ENCODE peak calls at places on chromosomes 7 and 10, in ten cellular contexts. One of them, this sample, is unnamed.
A peak's percentile ranks its signal among the peaks of the same experiment; 100 is the strongest.

GRCh38 chr7:124791876-124792446 is 26.4 kb upstream of the GPR37 start:
- DNase-seq in dorsolateral prefrontal cortex: no peak
- DNase-seq in left ventricle myocardium inferior: no peak
- DNase-seq in heart left ventricle: no peak
- DNase-seq in fibroblast of lung: no peak
- DNase-seq in cardiac muscle cell: no peak
- DNase-seq in body of pancreas: no peak
- DNase-seq in foreskin fibroblast: no peak
- DNase-seq in progenitor cell of endocrine pancreas: no peak
- DNase-seq in hepatocyte: no peak
- DNase-seq in this sample: no peak

GRCh38 chr10:29555746-29556481 is 78.9 kb downstream of the SVIL start:
- DNase-seq in fibroblast of lung: peak; percentile 92
- DNase-seq in dorsolateral prefrontal cortex: no peak
- DNase-seq in foreskin fibroblast: peak; percentile 82
- DNase-seq in progenitor cell of endocrine pancreas: no peak
- DNase-seq in heart left ventricle: no peak
- DNase-seq in cardiac muscle cell: peak; percentile 67
- DNase-seq in left ventricle myocardium inferior: no peak
- DNase-seq in body of pancreas: no peak
- DNase-seq in hepatocyte: no peak
- DNase-seq in this sample: no peak

GRCh38 chr7:158362912-158363905 is 224.4 kb downstream of the PTPRN2 start:
- DNase-seq in hepatocyte: peak; percentile 33
- DNase-seq in dorsolateral prefrontal cortex: no peak
- DNase-seq in progenitor cell of endocrine pancreas: peak; percentile 62
- DNase-seq in foreskin fibroblast: no peak
- DNase-seq in body of pancreas: no peak
- DNase-seq in left ventricle myocardium inferior: no peak
- DNase-seq in fibroblast of lung: no peak
- DNase-seq in heart left ventricle: no peak
- DNase-seq in cardiac muscle cell: no peak
- DNase-seq in this sample: no peak

GRCh38 chr7:8371742-8372141 is 61.7 kb upstream of the NXPH1 start:
- DNase-seq in heart left ventricle: no peak
- DNase-seq in hepatocyte: no peak
- DNase-seq in left ventricle myocardium inferior: no peak
- DNase-seq in fibroblast of lung: no peak
- DNase-seq in progenitor cell of endocrine pancreas: no peak
- DNase-seq in dorsolateral prefrontal cortex: no peak
- DNase-seq in body of pancreas: no peak
- DNase-seq in foreskin fibroblast: no peak
- DNase-seq in cardiac muscle cell: no peak
- DNase-seq in this sample: no peak

GRCh38 chr10:42990721-42991441 is 86.0 kb upstream of the RET start:
- DNase-seq in body of pancreas: no peak
- DNase-seq in fibroblast of lung: no peak
- DNase-seq in dorsolateral prefrontal cortex: peak; percentile 39
- DNase-seq in hepatocyte: peak; percentile 1
- DNase-seq in cardiac muscle cell: no peak
- DNase-seq in foreskin fibroblast: no peak
- DNase-seq in heart left ventricle: no peak
- DNase-seq in left ventricle myocardium inferior: no peak
- DNase-seq in progenitor cell of endocrine pancreas: no peak
- DNase-seq in this sample: no peak

GRCh38 chr7:142774826-142775225 is 4.1 kb downstream of the PRSS2 start:
- DNase-seq in left ventricle myocardium inferior: no peak
- DNase-seq in heart left ventricle: no peak
- DNase-seq in fibroblast of lung: peak; percentile 76
- DNase-seq in cardiac muscle cell: no peak
- DNase-seq in dorsolateral prefrontal cortex: no peak
- DNase-seq in body of pancreas: peak; percentile 74
- DNase-seq in foreskin fibroblast: peak; percentile 57
- DNase-seq in hepatocyte: no peak
- DNase-seq in progenitor cell of endocrine pancreas: no peak
- DNase-seq in this sample: peak; percentile 21

GRCh38 chr7:155728116-155728515 is 83.7 kb downstream of the RBM33 start:
- DNase-seq in left ventricle myocardium inferior: no peak
- DNase-seq in cardiac muscle cell: no peak
- DNase-seq in foreskin fibroblast: no peak
- DNase-seq in progenitor cell of endocrine pancreas: no peak
- DNase-seq in heart left ventricle: no peak
- DNase-seq in body of pancreas: peak; percentile 90
- DNase-seq in fibroblast of lung: no peak
- DNase-seq in dorsolateral prefrontal cortex: no peak
- DNase-seq in hepatocyte: no peak
- DNase-seq in this sample: no peak

GRCh38 chr10:104556831-104557230 is 84.3 kb upstream of the SORCS3 start:
- DNase-seq in heart left ventricle: no peak
- DNase-seq in body of pancreas: no peak
- DNase-seq in cardiac muscle cell: no peak
- DNase-seq in dorsolateral prefrontal cortex: no peak
- DNase-seq in foreskin fibroblast: no peak
- DNase-seq in left ventricle myocardium inferior: no peak
- DNase-seq in progenitor cell of endocrine pancreas: no peak
- DNase-seq in hepatocyte: no peak
- DNase-seq in fibroblast of lung: no peak
- DNase-seq in this sample: no peak

DNA sequence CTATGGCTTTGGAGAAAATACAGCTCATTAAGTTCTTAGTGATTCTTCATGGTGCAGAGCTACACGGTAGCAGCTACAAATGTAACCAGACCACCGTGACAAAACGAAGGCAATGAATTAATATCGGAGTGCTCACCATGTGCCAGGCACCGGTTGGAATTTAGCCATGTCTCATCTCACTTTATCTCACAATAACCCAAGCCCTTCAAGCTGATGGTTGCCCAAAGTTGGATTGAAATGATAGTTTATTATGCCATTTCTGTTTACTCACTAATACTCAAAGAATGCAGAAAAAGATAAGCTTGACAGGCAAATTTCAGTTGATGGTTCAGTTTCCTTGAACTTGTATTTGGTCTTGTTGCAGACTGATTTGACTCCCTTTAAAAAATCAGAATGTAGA is 312.6 kb downstream of the SKIDA1 start:
- DNase-seq in left ventricle myocardium inferior: no peak
- DNase-seq in hepatocyte: no peak
- DNase-seq in body of pancreas: no peak
- DNase-seq in foreskin fibroblast: no peak
- DNase-seq in cardiac muscle cell: no peak
- DNase-seq in progenitor cell of endocrine pancreas: no peak
- DNase-seq in fibroblast of lung: no peak
- DNase-seq in heart left ventricle: no peak
- DNase-seq in dorsolateral prefrontal cortex: no peak
- DNase-seq in this sample: no peak
- TF ChIP-seq CTCF in left ventricle myocardium inferior: no peak
- TF ChIP-seq CTCF in hepatocyte: no peak
- TF ChIP-seq CTCF in body of pancreas: no peak
- TF ChIP-seq CTCF in foreskin fibroblast: no peak
- TF ChIP-seq CTCF in cardiac muscle cell: no peak
- TF ChIP-seq CTCF in progenitor cell of endocrine pancreas: no peak
- TF ChIP-seq CTCF in fibroblast of lung: no peak
- TF ChIP-seq CTCF in heart left ventricle: no peak
- TF ChIP-seq CTCF in dorsolateral prefrontal cortex: no peak
- TF ChIP-seq CTCF in this sample: no peak

DNA sequence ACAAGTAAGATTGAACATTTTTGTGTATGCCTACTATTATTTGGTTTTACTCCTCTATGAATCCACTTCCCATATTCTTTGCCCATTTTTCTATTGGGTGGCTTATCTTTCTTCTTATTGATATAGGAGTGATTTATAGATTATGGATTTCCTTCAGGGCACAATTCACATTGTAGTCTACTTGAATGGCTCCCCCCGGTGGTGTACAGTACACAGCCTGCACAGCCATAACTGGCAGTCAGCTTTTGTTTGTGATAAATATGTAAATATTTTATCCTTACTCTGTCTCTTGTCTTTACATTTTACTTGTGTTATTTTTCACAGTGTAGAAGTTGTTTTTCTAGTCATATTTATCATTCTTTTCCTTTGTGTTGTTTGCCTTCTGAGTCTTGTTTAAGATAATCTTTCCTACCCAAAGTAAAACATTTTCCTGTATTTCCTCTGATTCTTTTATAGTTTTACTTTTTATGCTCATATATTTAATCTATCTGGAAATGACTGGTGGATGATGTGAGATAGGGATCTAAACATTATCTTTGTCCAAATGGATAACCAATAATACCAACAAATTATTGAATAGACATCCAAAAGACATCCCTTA is 23.9 kb upstream of the CALD1 start:
- DNase-seq in hepatocyte: peak; percentile 42
- DNase-seq in progenitor cell of endocrine pancreas: no peak
- DNase-seq in left ventricle myocardium inferior: no peak
- DNase-seq in foreskin fibroblast: peak; percentile 74
- DNase-seq in body of pancreas: no peak
- DNase-seq in fibroblast of lung: peak; percentile 35
- DNase-seq in heart left ventricle: no peak
- DNase-seq in cardiac muscle cell: peak; percentile 56
- DNase-seq in dorsolateral prefrontal cortex: no peak
- DNase-seq in this sample: no peak
- TF ChIP-seq CTCF in hepatocyte: peak; percentile 55
- TF ChIP-seq CTCF in progenitor cell of endocrine pancreas: peak; percentile 56
- TF ChIP-seq CTCF in left ventricle myocardium inferior: peak; percentile 73
- TF ChIP-seq CTCF in foreskin fibroblast: peak; percentile 82
- TF ChIP-seq CTCF in body of pancreas: peak; percentile 8
- TF ChIP-seq CTCF in fibroblast of lung: peak; percentile 81
- TF ChIP-seq CTCF in heart left ventricle: peak; percentile 62
- TF ChIP-seq CTCF in cardiac muscle cell: peak; percentile 83
- TF ChIP-seq CTCF in dorsolateral prefrontal cortex: peak; percentile 51
- TF ChIP-seq CTCF in this sample: peak; percentile 14

GRCh38 chr7:26060713-26061339 is 91.2 kb upstream of the NFE2L3 start:
- DNase-seq in body of pancreas: no peak
- DNase-seq in progenitor cell of endocrine pancreas: no peak
- DNase-seq in fibroblast of lung: no peak
- DNase-seq in hepatocyte: no peak
- DNase-seq in foreskin fibroblast: peak; percentile 0
- DNase-seq in left ventricle myocardium inferior: no peak
- DNase-seq in heart left ventricle: no peak
- DNase-seq in dorsolateral prefrontal cortex: no peak
- DNase-seq in cardiac muscle cell: peak; percentile 12
- DNase-seq in this sample: no peak

GRCh38 chr7:26066736-26067135 is 85.3 kb upstream of the NFE2L3 start:
- DNase-seq in cardiac muscle cell: no peak
- DNase-seq in hepatocyte: no peak
- DNase-seq in foreskin fibroblast: no peak
- DNase-seq in heart left ventricle: no peak
- DNase-seq in progenitor cell of endocrine pancreas: no peak
- DNase-seq in fibroblast of lung: no peak
- DNase-seq in dorsolateral prefrontal cortex: no peak
- DNase-seq in body of pancreas: no peak
- DNase-seq in left ventricle myocardium inferior: no peak
- DNase-seq in this sample: no peak

GRCh38 chr7:26062240-26062603 is 89.8 kb upstream of the NFE2L3 start:
- DNase-seq in fibroblast of lung: no peak
- DNase-seq in cardiac muscle cell: no peak
- DNase-seq in foreskin fibroblast: no peak
- DNase-seq in progenitor cell of endocrine pancreas: no peak
- DNase-seq in left ventricle myocardium inferior: no peak
- DNase-seq in heart left ventricle: no peak
- DNase-seq in body of pancreas: no peak
- DNase-seq in dorsolateral prefrontal cortex: no peak
- DNase-seq in hepatocyte: no peak
- DNase-seq in this sample: no peak

GRCh38 chr7:26065652-26066051 is 86.3 kb upstream of the NFE2L3 start:
- DNase-seq in hepatocyte: no peak
- DNase-seq in fibroblast of lung: no peak
- DNase-seq in left ventricle myocardium inferior: no peak
- DNase-seq in heart left ventricle: no peak
- DNase-seq in body of pancreas: no peak
- DNase-seq in progenitor cell of endocrine pancreas: no peak
- DNase-seq in foreskin fibroblast: no peak
- DNase-seq in cardiac muscle cell: no peak
- DNase-seq in dorsolateral prefrontal cortex: no peak
- DNase-seq in this sample: no peak

DNA sequence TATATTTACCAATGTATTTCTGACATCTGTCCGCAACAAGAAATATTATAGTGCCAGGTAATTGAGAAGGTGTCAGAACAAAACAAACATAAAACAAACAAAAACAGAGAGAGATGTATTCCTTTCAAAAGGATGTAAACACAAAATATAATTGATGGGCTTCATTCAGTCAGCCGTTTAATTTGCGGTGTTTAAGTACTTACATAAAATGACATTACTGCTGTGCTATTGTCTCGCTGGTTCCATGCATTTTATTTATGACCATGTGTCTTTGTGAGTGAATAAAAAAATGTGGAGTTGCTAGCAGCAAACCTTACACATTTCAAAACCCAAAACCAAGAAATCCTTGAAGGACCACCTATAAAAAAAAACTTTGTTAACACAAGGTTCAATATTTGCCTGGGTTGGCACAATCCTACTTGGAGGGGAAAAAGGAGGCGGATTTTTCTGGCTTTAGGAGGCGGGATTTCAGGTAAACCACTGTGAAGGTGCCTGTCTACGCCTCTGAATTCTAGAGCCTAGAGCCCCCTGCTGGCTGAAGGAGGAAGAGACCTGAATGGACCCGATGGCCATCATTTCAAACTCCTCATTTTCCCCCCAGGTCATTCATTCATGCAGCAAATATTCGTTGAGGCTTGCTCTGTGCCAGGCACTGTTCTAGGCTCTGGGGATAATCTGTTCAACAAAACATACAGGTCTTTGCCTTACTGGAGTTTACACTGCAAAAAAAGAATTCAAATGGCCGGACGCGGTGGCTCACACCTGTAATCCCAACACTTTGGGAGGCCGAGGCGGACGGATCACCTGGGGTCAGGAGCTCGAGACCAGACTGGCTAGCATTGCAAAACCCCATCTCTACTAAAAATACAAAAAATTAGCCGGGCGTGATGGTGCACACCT is 90.4 kb upstream of the NFE2L3 start:
- DNase-seq in heart left ventricle: peak; percentile 35
- DNase-seq in hepatocyte: peak; percentile 86
- DNase-seq in dorsolateral prefrontal cortex: no peak
- DNase-seq in progenitor cell of endocrine pancreas: peak; percentile 49
- DNase-seq in left ventricle myocardium inferior: peak; percentile 41
- DNase-seq in fibroblast of lung: peak; percentile 8
- DNase-seq in foreskin fibroblast: peak; percentile 42
- DNase-seq in cardiac muscle cell: peak; percentile 55
- DNase-seq in body of pancreas: peak; percentile 90
- DNase-seq in this sample: peak; percentile 78
- TF ChIP-seq CTCF in heart left ventricle: peak; percentile 79
- TF ChIP-seq CTCF in hepatocyte: peak; percentile 87
- TF ChIP-seq CTCF in dorsolateral prefrontal cortex: peak; percentile 57
- TF ChIP-seq CTCF in progenitor cell of endocrine pancreas: peak; percentile 82
- TF ChIP-seq CTCF in left ventricle myocardium inferior: peak; percentile 83
- TF ChIP-seq CTCF in fibroblast of lung: peak; percentile 92
- TF ChIP-seq CTCF in foreskin fibroblast: peak; percentile 80
- TF ChIP-seq CTCF in cardiac muscle cell: peak; percentile 90
- TF ChIP-seq CTCF in body of pancreas: peak; percentile 74
- TF ChIP-seq CTCF in this sample: peak; percentile 52

DNA sequence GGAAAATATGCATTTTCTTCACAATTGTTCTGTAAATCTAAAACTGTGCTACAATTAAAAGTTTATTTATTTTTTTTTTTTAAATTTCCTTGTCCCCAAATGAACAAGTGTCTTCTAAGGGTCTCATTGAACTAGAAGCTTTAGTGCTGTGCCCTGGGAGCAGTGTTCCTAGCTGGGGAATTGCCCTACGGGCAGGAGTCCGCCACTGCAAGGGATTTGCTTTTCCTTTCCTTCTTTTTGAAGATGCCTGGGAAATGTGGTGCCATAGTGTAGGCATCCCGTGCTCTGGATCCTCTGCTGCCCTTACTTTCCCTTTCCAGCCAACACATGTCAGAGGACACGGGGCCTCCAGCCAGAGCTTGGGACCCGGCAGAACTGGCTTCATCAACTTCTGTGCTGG is 177.1 kb upstream of the CTBP2 start:
- DNase-seq in hepatocyte: no peak
- DNase-seq in cardiac muscle cell: no peak
- DNase-seq in progenitor cell of endocrine pancreas: no peak
- DNase-seq in heart left ventricle: no peak
- DNase-seq in dorsolateral prefrontal cortex: no peak
- DNase-seq in left ventricle myocardium inferior: no peak
- DNase-seq in foreskin fibroblast: no peak
- DNase-seq in fibroblast of lung: no peak
- DNase-seq in body of pancreas: no peak
- DNase-seq in this sample: no peak
- TF ChIP-seq CTCF in hepatocyte: no peak
- TF ChIP-seq CTCF in cardiac muscle cell: no peak
- TF ChIP-seq CTCF in progenitor cell of endocrine pancreas: no peak
- TF ChIP-seq CTCF in heart left ventricle: no peak
- TF ChIP-seq CTCF in dorsolateral prefrontal cortex: no peak
- TF ChIP-seq CTCF in left ventricle myocardium inferior: no peak
- TF ChIP-seq CTCF in foreskin fibroblast: no peak
- TF ChIP-seq CTCF in fibroblast of lung: no peak
- TF ChIP-seq CTCF in body of pancreas: no peak
- TF ChIP-seq CTCF in this sample: no peak

This sample was measured in thyroid gland.